ENCODE peak calls at places on chromosomes 5 and 9, in ten cellular contexts. T is gastrocnemius medialis, E is colonic mucosa, N is HCT116, W is type B pancreatic cell, J is tibial nerve, Z is thyroid gland, A is neural progenitor cell, P is omental fat pad, Q is HFFc6. G is an unnamed sample.

GRCh38 chr9:9142001-9142400 is 1342.4 kb upstream of the DMAC1 start:
- DNase-seq in T (no peak), E (no peak), N (no peak), W (no peak), J (no peak), Z (no peak), A (peak; percentile 8), P (no peak), Q (no peak), G (no peak)

GRCh38 chr9:119009253-119009652 is 360.0 kb downstream of the BRINP1 start:
- DNase-seq in T (no peak), E (no peak), N (no peak), W (no peak), J (no peak), Z (peak; percentile 26), A (no peak), P (no peak), Q (no peak), G (no peak)

GRCh38 chr9:114516913-114517312 is 11.6 kb upstream of the WHRN start:
- DNase-seq in T (no peak), E (no peak), N (no peak), W (no peak), J (no peak), Z (no peak), A (no peak), P (no peak), Q (peak; percentile 88), G (no peak)

GRCh38 chr5:73419414-73420390 is 28.9 kb downstream of the FOXD1 start:
- DNase-seq in T (no peak), E (no peak), N (no peak), W (peak; percentile 76), J (peak; percentile 72), Z (no peak), A (peak; percentile 88), P (no peak), Q (no peak), G (no peak)

GRCh38 chr5:71873202-71873601 is 154.1 kb downstream of the CARTPT start:
- DNase-seq in T (no peak), E (no peak), N (no peak), W (no peak), J (no peak), Z (no peak), A (no peak), P (no peak), Q (no peak), G (no peak)

GRCh38 chr9:13128266-13128825 is 151.1 kb downstream of the MPDZ start:
- DNase-seq in T (no peak), E (no peak), N (no peak), W (no peak), J (no peak), Z (no peak), A (no peak), P (no peak), Q (no peak), G (no peak)

GRCh38 chr5:66881475-66882161 is 285.4 kb downstream of the MAST4 start:
- DNase-seq in T (no peak), E (no peak), N (no peak), W (no peak), J (no peak), Z (peak; percentile 84), A (no peak), P (no peak), Q (no peak), G (no peak)

GRCh38 chr9:83636813-83637212 is 13.9 kb downstream of the IDNK start:
- DNase-seq in T (no peak), E (no peak), N (no peak), W (no peak), J (no peak), Z (no peak), A (no peak), P (no peak), Q (no peak), G (no peak)

GRCh38 chr9:27125030-27125429 is 16.0 kb downstream of the TEK start:
- DNase-seq in T (peak; percentile 72), E (peak; percentile 54), N (peak; percentile 7), W (no peak), J (no peak), Z (no peak), A (no peak), P (no peak), Q (peak; percentile 91), G (peak; percentile 74)

DNA sequence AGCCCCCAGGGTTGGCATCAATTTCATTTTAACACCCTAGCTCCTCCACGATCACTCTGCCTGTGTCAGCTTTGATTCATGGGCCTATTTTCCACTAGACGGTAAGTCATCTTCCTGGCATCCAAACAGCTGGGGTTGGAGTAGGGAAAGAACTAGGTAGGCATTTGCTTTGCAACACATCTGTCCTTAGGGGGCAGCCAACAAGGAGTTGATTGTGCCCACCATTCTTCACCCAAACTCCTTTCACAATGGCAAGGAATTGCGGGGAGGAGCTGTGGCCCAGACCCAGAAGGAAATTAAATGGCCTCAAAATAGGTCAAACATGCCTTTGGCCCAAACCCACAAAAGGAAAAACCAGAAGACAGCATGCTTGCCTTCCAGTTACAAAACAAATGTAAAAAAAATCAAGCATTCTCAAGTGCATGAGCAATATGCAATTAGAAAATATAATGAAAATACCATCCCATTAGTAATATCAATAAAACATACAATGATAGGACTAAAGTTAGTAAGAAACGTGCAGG is 71.8 kb downstream of the NRG2 start:
- DNase-seq in T (no peak), E (no peak), N (no peak), W (no peak), J (no peak), Z (no peak), A (no peak), P (no peak), Q (no peak), G (no peak)
- TF ChIP-seq CTCF in T (no peak), E (no peak), N (no peak), W (no peak), J (no peak), Z (no peak), A (no peak), P (no peak), Q (no peak), G (no peak)

GRCh38 chr5:52943285-52943684 is 45.9 kb upstream of the ITGA2 start:
- DNase-seq in T (no peak), E (no peak), N (no peak), W (no peak), J (no peak), Z (no peak), A (no peak), P (no peak), Q (no peak), G (no peak)
- TF ChIP-seq CTCF in T (no peak), E (no peak), N (peak; percentile 37), W (no peak), J (no peak), Z (no peak), A (peak; percentile 11), P (no peak), Q (peak; percentile 49), G (no peak)

GRCh38 chr5:157308826-157309465 is 43.0 kb downstream of the CYFIP2 start:
- DNase-seq in T (no peak), E (no peak), N (no peak), W (no peak), J (no peak), Z (no peak), A (no peak), P (no peak), Q (peak; percentile 11), G (peak; percentile 28)
- TF ChIP-seq CTCF in T (no peak), E (no peak), N (peak; percentile 21), W (no peak), J (no peak), Z (no peak), A (no peak), P (no peak), Q (peak; percentile 62), G (peak; percentile 12)

GRCh38 chr5:172730222-172730621 is 40.8 kb downstream of the DUSP1 start:
- DNase-seq in T (no peak), E (no peak), N (no peak), W (no peak), J (no peak), Z (no peak), A (no peak), P (no peak), Q (no peak), G (no peak)
- TF ChIP-seq CTCF in T (no peak), E (no peak), N (no peak), W (no peak), J (no peak), Z (no peak), A (no peak), P (no peak), Q (no peak), G (no peak)

GRCh38 chr9:95088421-95089161 is 228.9 kb downstream of the FANCC start:
- DNase-seq in T (no peak), E (no peak), N (no peak), W (no peak), J (no peak), Z (peak; percentile 72), A (peak; percentile 54), P (no peak), Q (no peak), G (no peak)

GRCh38 chr9:95091574-95091970 is 225.9 kb downstream of the FANCC start:
- DNase-seq in T (no peak), E (no peak), N (no peak), W (no peak), J (no peak), Z (peak; percentile 42), A (no peak), P (no peak), Q (peak; percentile 22), G (peak; percentile 46)

GRCh38 chr9:95089257-95089873 is 228.1 kb downstream of the FANCC start:
- DNase-seq in T (no peak), E (no peak), N (no peak), W (no peak), J (no peak), Z (no peak), A (no peak), P (no peak), Q (no peak), G (no peak)

GRCh38 chr9:95090871-95091573 is 226.5 kb downstream of the FANCC start:
- DNase-seq in T (no peak), E (no peak), N (no peak), W (no peak), J (no peak), Z (no peak), A (no peak), P (no peak), Q (no peak), G (no peak)

DNA sequence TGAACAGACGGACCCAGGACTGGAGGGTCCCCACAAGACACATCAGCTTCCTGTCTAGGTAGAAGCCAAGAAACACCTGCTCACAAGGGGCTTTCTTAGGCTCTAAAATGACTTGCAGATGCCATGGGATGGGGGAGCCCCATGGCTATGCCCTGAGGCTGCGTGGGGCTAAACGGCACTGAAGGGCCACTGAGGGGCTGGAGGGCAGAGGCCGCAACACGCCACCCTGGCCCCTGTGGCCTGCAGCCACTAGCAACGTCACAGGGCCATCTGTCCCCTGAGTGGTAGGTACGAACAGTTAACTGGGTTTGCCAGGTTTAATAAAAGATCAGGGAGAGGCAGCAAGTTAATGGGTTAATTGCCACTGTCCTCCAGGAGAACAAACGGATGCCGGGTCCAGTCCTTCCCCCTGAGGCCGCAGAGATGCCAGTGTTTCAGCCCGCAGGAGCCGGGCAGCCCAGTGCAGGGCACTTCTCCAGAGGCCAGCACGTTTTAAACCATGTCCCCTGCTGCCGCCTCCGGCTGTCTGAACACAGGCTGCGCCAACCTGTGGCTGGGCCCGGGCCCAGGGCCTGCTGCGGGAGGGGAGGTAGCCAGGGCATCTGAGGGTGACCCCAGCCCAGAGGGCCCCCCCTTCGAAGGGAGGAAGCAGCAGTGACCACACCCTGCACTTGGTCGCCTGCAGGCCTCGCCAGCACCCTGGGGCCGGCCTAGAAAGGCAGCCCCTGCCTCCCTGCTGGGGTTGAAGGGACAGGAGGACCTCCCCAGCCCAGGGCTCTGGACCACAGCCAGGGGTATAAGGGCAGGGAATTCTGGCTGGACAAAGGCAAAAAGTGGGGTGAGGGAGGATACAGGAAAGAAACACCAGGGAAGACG is 227.4 kb downstream of the FANCC start:
- DNase-seq in T (peak; percentile 63), E (no peak), N (no peak), W (no peak), J (no peak), Z (peak; percentile 64), A (no peak), P (no peak), Q (no peak), G (no peak)
- TF ChIP-seq CTCF in T (no peak), E (no peak), N (no peak), W (no peak), J (no peak), Z (no peak), A (no peak), P (no peak), Q (no peak), G (no peak)

G was measured in AG04449.